ENCODE peak calls at places on chromosomes 2 and 18, in nine cellular contexts. A, E, V, Z, X, F, R, O and H are unnamed samples.

GRCh38 chr18:57437782-57438668 is 2.9 kb downstream of the ONECUT2 start:
- DNase-seq in Z (peak), R (peak), F (peak), E (no peak), O (peak), X (peak), A (peak), V (peak), H (peak)

GRCh38 chr2:535222-535621 is 142.0 kb downstream of the TMEM18 start:
- DNase-seq in X (no peak), F (no peak), V (no peak), O (no peak), R (no peak), A (no peak), Z (no peak), E (no peak), H (no peak)

GRCh38 chr2:192137451-192137850 is 57.3 kb downstream of the TMEFF2 start:
- DNase-seq in V (no peak), R (no peak), F (no peak), E (no peak), A (no peak), O (no peak), Z (no peak), X (no peak), H (no peak)

GRCh38 chr2:39995005-39995732 is 216.1 kb upstream of the THUMPD2 start:
- DNase-seq in X (no peak), R (no peak), O (no peak), A (no peak), V (no peak), Z (no peak), E (no peak), F (no peak), H (no peak)

GRCh38 chr2:177528341-177528740 is 135.8 kb downstream of the AGPS start:
- DNase-seq in X (no peak), A (no peak), E (no peak), Z (no peak), R (no peak), O (no peak), F (no peak), V (no peak), H (no peak)

GRCh38 chr2:27041708-27042107 is 8.9 kb downstream of the TMEM214 start:
- DNase-seq in O (no peak), F (no peak), X (no peak), V (no peak), R (no peak), E (no peak), A (no peak), Z (no peak), H (no peak)

GRCh38 chr2:98508690-98509054 is 64.0 kb downstream of the INPP4A start:
- DNase-seq in F (peak), Z (peak), O (peak), A (peak), V (peak), X (no peak), R (no peak), E (no peak), H (no peak)

GRCh38 chr2:30361751-30362394 is 85.2 kb upstream of the LCLAT1 start:
- DNase-seq in E (no peak), O (peak), V (no peak), Z (no peak), R (no peak), F (no peak), X (no peak), A (no peak), H (no peak)

GRCh38 chr2:73291093-73291460 is 2.3 kb downstream of the EGR4 start:
- DNase-seq in O (peak), E (no peak), R (no peak), F (peak), Z (peak), V (peak), A (peak), X (no peak), H (no peak)

GRCh38 chr2:54879598-54880355 is 156.3 kb downstream of the EML6 start:
- DNase-seq in R (peak), E (no peak), X (no peak), F (no peak), Z (no peak), V (no peak), A (no peak), O (no peak), H (peak)

GRCh38 chr2:206693399-206694137 is 24.6 kb downstream of the DYTN start:
- DNase-seq in F (no peak), E (peak), Z (no peak), R (peak), A (peak), X (peak), O (peak), V (peak), H (no peak)

GRCh38 chr2:148613231-148614023 is 31.1 kb upstream of the EPC2 start:
- DNase-seq in E (no peak), R (no peak), Z (no peak), X (no peak), O (no peak), A (peak), V (no peak), F (no peak), H (no peak)

GRCh38 chr2:172285010-172285621 is 142.3 kb upstream of the ITGA6 start:
- DNase-seq in O (no peak), X (no peak), V (peak), Z (no peak), R (no peak), E (no peak), F (no peak), A (peak), H (peak)

GRCh38 chr2:138205281-138205680 is 241.0 kb downstream of the HNMT start:
- DNase-seq in F (no peak), R (no peak), O (no peak), Z (no peak), X (no peak), E (no peak), A (no peak), V (no peak), H (no peak)

GRCh38 chr2:41364842-41365241 is 683.0 kb upstream of the PKDCC start:
- DNase-seq in O (no peak), F (no peak), E (no peak), R (no peak), A (no peak), V (no peak), Z (no peak), X (no peak), H (no peak)

GRCh38 chr2:214481204-214481603 is 70.3 kb downstream of the VWC2L start:
- DNase-seq in Z (no peak), A (peak), O (no peak), R (no peak), X (peak), E (no peak), F (no peak), V (peak), H (peak)

GRCh38 chr2:136324966-136325365 is 207.0 kb upstream of the CXCR4 start:
- DNase-seq in R (no peak), A (no peak), Z (no peak), V (no peak), X (no peak), F (no peak), E (no peak), O (no peak), H (no peak)

GRCh38 chr2:117918608-117919007 is 95.3 kb downstream of the CCDC93 start:
- DNase-seq in O (no peak), E (no peak), Z (no peak), V (no peak), X (no peak), F (no peak), R (no peak), A (no peak), H (no peak)

GRCh38 chr18:76588591-76589303 is 93.7 kb upstream of the ZNF516 start:
- DNase-seq in E (no peak), F (no peak), R (no peak), V (no peak), X (no peak), O (no peak), A (peak), Z (no peak), H (no peak)

GRCh38 chr2:139916822-139917221 is 1136.6 kb upstream of the NXPH2 start:
- DNase-seq in V (no peak), Z (no peak), E (no peak), F (no peak), X (no peak), R (no peak), O (no peak), A (no peak), H (no peak)

GRCh38 chr2:210502997-210503621 is 26.6 kb upstream of the LANCL1 start:
- DNase-seq in F (peak), E (peak), X (peak), R (peak), O (peak), Z (no peak), V (peak), A (peak), H (no peak)

GRCh38 chr2:191574232-191574631 is 103.7 kb upstream of the NABP1 start:
- DNase-seq in R (no peak), X (no peak), Z (no peak), V (no peak), A (no peak), E (no peak), O (no peak), F (no peak), H (no peak)

GRCh38 chr2:239285071-239285931 is 115.5 kb downstream of the HDAC4 start:
- DNase-seq in A (no peak), Z (peak), V (peak), O (peak), E (no peak), R (no peak), X (no peak), F (no peak), H (no peak)

GRCh38 chr2:24265212-24265611 is 90.4 kb downstream of the FAM228A start:
- DNase-seq in O (no peak), X (no peak), A (no peak), R (no peak), V (no peak), F (no peak), Z (no peak), E (no peak), H (no peak)

GRCh38 chr2:11665028-11665427 is 5.0 kb downstream of the NTSR2 start:
- DNase-seq in R (no peak), F (no peak), V (no peak), O (no peak), X (no peak), A (no peak), E (no peak), Z (no peak), H (no peak)

GRCh38 chr2:18299423-18300212 is 260.8 kb downstream of the RDH14 start:
- DNase-seq in R (no peak), X (no peak), A (peak), E (peak), O (no peak), V (peak), F (no peak), Z (no peak), H (no peak)

GRCh38 chr2:163191372-163191771 is 352.8 kb upstream of the KCNH7 start:
- DNase-seq in R (peak), E (peak), A (peak), V (peak), F (no peak), O (no peak), Z (no peak), X (no peak), H (no peak)

GRCh38 chr18:23617412-23618009 is 31.2 kb upstream of the NPC1 start:
- DNase-seq in E (no peak), X (no peak), V (no peak), R (no peak), Z (no peak), O (no peak), F (no peak), A (no peak), H (no peak)

GRCh38 chr2:27710640-27711430 is 47.1 kb downstream of the SLC4A1AP start:
- DNase-seq in X (no peak), E (no peak), O (no peak), V (no peak), F (no peak), A (peak), R (no peak), Z (no peak), H (no peak)

GRCh38 chr18:34600118-34600517 is 110.0 kb upstream of the DTNA start:
- DNase-seq in Z (no peak), R (no peak), F (no peak), X (no peak), V (peak), A (no peak), O (no peak), E (peak), H (no peak)

GRCh38 chr2:220293966-220294365 is 666.5 kb downstream of the SLC4A3 start:
- DNase-seq in X (no peak), E (no peak), A (no peak), V (no peak), F (no peak), Z (no peak), R (no peak), O (no peak), H (no peak)

GRCh38 chr2:110777531-110778311 is 45.3 kb downstream of the ACOXL start:
- DNase-seq in O (no peak), X (no peak), V (no peak), E (no peak), F (no peak), A (no peak), R (no peak), Z (no peak), H (no peak)

GRCh38 chr2:27016801-27017325 is 15.9 kb upstream of the TMEM214 start:
- DNase-seq in R (peak), Z (peak), A (peak), E (peak), F (peak), V (peak), X (peak), O (peak), H (no peak)

GRCh38 chr2:117980783-117981676 is 32.8 kb downstream of the CCDC93 start:
- DNase-seq in E (peak), A (peak), Z (no peak), R (no peak), F (no peak), X (no peak), O (no peak), V (peak), H (no peak)

GRCh38 chr2:43798300-43798699 is 24.5 kb downstream of the DYNC2LI1 start:
- DNase-seq in V (no peak), O (no peak), A (no peak), R (no peak), X (no peak), E (no peak), F (no peak), Z (no peak), H (no peak)

GRCh38 chr18:76487076-76487475 is 8.0 kb downstream of the ZNF516 start:
- DNase-seq in A (no peak), E (no peak), F (no peak), Z (no peak), R (no peak), O (no peak), V (peak), X (no peak), H (no peak)